ENCODE peak calls at places on chromosome 13, in seven cellular contexts. One of them, this sample, is unnamed.

GRCh38 chr13:75460644-75461043 is 21.3 kb downstream of the TBC1D4 start:
- DNase-seq in psoas muscle: no peak
- DNase-seq in left lung: no peak
- DNase-seq in mucosa of descending colon: no peak
- DNase-seq in mesothelial cell of epicardium: no peak
- DNase-seq in lower lobe of right lung: no peak
- DNase-seq in fibroblast of the aortic adventitia: no peak
- DNase-seq in this sample: no peak

GRCh38 chr13:72696590-72696989 is 30.8 kb downstream of the MZT1 start:
- DNase-seq in lower lobe of right lung: no peak
- DNase-seq in mesothelial cell of epicardium: no peak
- DNase-seq in left lung: no peak
- DNase-seq in mucosa of descending colon: no peak
- DNase-seq in psoas muscle: no peak
- DNase-seq in fibroblast of the aortic adventitia: peak; percentile 41
- DNase-seq in this sample: peak; percentile 14

GRCh38 chr13:37752156-37752555 is 117.4 kb downstream of the TRPC4 start:
- DNase-seq in lower lobe of right lung: no peak
- DNase-seq in left lung: no peak
- DNase-seq in mucosa of descending colon: no peak
- DNase-seq in fibroblast of the aortic adventitia: peak; percentile 2
- DNase-seq in mesothelial cell of epicardium: no peak
- DNase-seq in psoas muscle: no peak
- DNase-seq in this sample: no peak

GRCh38 chr13:98938801-98939200 is 39.1 kb downstream of the DOCK9 start:
- DNase-seq in fibroblast of the aortic adventitia: no peak
- DNase-seq in lower lobe of right lung: no peak
- DNase-seq in psoas muscle: no peak
- DNase-seq in mucosa of descending colon: no peak
- DNase-seq in left lung: no peak
- DNase-seq in mesothelial cell of epicardium: no peak
- DNase-seq in this sample: no peak

GRCh38 chr13:41942462-41943094 is 18.3 kb downstream of the VWA8 start:
- DNase-seq in psoas muscle: no peak
- DNase-seq in fibroblast of the aortic adventitia: peak; percentile 69
- DNase-seq in lower lobe of right lung: no peak
- DNase-seq in mesothelial cell of epicardium: no peak
- DNase-seq in mucosa of descending colon: no peak
- DNase-seq in left lung: no peak
- DNase-seq in this sample: peak; percentile 66

GRCh38 chr13:105774739-105775460 is 760.6 kb downstream of the EFNB2 start:
- DNase-seq in psoas muscle: no peak
- DNase-seq in mucosa of descending colon: no peak
- DNase-seq in left lung: no peak
- DNase-seq in fibroblast of the aortic adventitia: no peak
- DNase-seq in mesothelial cell of epicardium: no peak
- DNase-seq in lower lobe of right lung: no peak
- DNase-seq in this sample: peak; percentile 58

GRCh38 chr13:33003458-33004019 is 12.7 kb upstream of the KL start:
- DNase-seq in mesothelial cell of epicardium: no peak
- DNase-seq in left lung: no peak
- DNase-seq in lower lobe of right lung: no peak
- DNase-seq in mucosa of descending colon: no peak
- DNase-seq in psoas muscle: no peak
- DNase-seq in fibroblast of the aortic adventitia: no peak
- DNase-seq in this sample: no peak

GRCh38 chr13:94324409-94325147 is 154.9 kb downstream of the DCT start:
- DNase-seq in left lung: no peak
- DNase-seq in psoas muscle: no peak
- DNase-seq in mucosa of descending colon: no peak
- DNase-seq in fibroblast of the aortic adventitia: no peak
- DNase-seq in mesothelial cell of epicardium: no peak
- DNase-seq in lower lobe of right lung: no peak
- DNase-seq in this sample: peak; percentile 63

GRCh38 chr13:112573710-112574109 is 14.2 kb downstream of the TUBGCP3 start:
- DNase-seq in mesothelial cell of epicardium: no peak
- DNase-seq in lower lobe of right lung: no peak
- DNase-seq in left lung: no peak
- DNase-seq in psoas muscle: no peak
- DNase-seq in mucosa of descending colon: no peak
- DNase-seq in fibroblast of the aortic adventitia: no peak
- DNase-seq in this sample: no peak

GRCh38 chr13:30718661-30719520 is 16.5 kb upstream of the ALOX5AP start:
- DNase-seq in psoas muscle: no peak
- DNase-seq in mesothelial cell of epicardium: no peak
- DNase-seq in mucosa of descending colon: no peak
- DNase-seq in fibroblast of the aortic adventitia: peak; percentile 93
- DNase-seq in lower lobe of right lung: no peak
- DNase-seq in left lung: no peak
- DNase-seq in this sample: peak; percentile 89

GRCh38 chr13:74187564-74187963 is 53.4 kb upstream of the KLF12 start:
- DNase-seq in psoas muscle: no peak
- DNase-seq in fibroblast of the aortic adventitia: no peak
- DNase-seq in lower lobe of right lung: no peak
- DNase-seq in left lung: no peak
- DNase-seq in mesothelial cell of epicardium: no peak
- DNase-seq in mucosa of descending colon: no peak
- DNase-seq in this sample: no peak

GRCh38 chr13:76455960-76456359 is 430.2 kb downstream of the KCTD12 start:
- DNase-seq in left lung: no peak
- DNase-seq in mesothelial cell of epicardium: no peak
- DNase-seq in lower lobe of right lung: no peak
- DNase-seq in mucosa of descending colon: no peak
- DNase-seq in psoas muscle: no peak
- DNase-seq in fibroblast of the aortic adventitia: peak; percentile 56
- DNase-seq in this sample: peak; percentile 57

GRCh38 chr13:19713186-19713965 is 69.4 kb downstream of the PSPC1 start:
- DNase-seq in left lung: no peak
- DNase-seq in mucosa of descending colon: no peak
- DNase-seq in psoas muscle: no peak
- DNase-seq in fibroblast of the aortic adventitia: peak; percentile 40
- DNase-seq in lower lobe of right lung: no peak
- DNase-seq in mesothelial cell of epicardium: no peak
- DNase-seq in this sample: peak; percentile 77

GRCh38 chr13:107348931-107349330 is 781.0 kb upstream of the ARGLU1 start:
- DNase-seq in left lung: no peak
- DNase-seq in psoas muscle: no peak
- DNase-seq in lower lobe of right lung: no peak
- DNase-seq in fibroblast of the aortic adventitia: no peak
- DNase-seq in mucosa of descending colon: no peak
- DNase-seq in mesothelial cell of epicardium: no peak
- DNase-seq in this sample: peak; percentile 79

GRCh38 chr13:35741657-35742056 is 265.2 kb upstream of the MAB21L1 start:
- DNase-seq in fibroblast of the aortic adventitia: no peak
- DNase-seq in psoas muscle: no peak
- DNase-seq in left lung: no peak
- DNase-seq in mucosa of descending colon: no peak
- DNase-seq in lower lobe of right lung: no peak
- DNase-seq in mesothelial cell of epicardium: no peak
- DNase-seq in this sample: no peak

GRCh38 chr13:75635101-75635620 is 969 bp upstream of the LMO7 start:
- DNase-seq in mesothelial cell of epicardium: no peak
- DNase-seq in fibroblast of the aortic adventitia: peak; percentile 35
- DNase-seq in left lung: no peak
- DNase-seq in mucosa of descending colon: no peak
- DNase-seq in lower lobe of right lung: no peak
- DNase-seq in psoas muscle: no peak
- DNase-seq in this sample: peak; percentile 47

GRCh38 chr13:97521726-97522125 is 87.8 kb downstream of the RAP2A start:
- DNase-seq in left lung: no peak
- DNase-seq in mesothelial cell of epicardium: no peak
- DNase-seq in psoas muscle: no peak
- DNase-seq in mucosa of descending colon: no peak
- DNase-seq in fibroblast of the aortic adventitia: no peak
- DNase-seq in lower lobe of right lung: no peak
- DNase-seq in this sample: no peak

DNA sequence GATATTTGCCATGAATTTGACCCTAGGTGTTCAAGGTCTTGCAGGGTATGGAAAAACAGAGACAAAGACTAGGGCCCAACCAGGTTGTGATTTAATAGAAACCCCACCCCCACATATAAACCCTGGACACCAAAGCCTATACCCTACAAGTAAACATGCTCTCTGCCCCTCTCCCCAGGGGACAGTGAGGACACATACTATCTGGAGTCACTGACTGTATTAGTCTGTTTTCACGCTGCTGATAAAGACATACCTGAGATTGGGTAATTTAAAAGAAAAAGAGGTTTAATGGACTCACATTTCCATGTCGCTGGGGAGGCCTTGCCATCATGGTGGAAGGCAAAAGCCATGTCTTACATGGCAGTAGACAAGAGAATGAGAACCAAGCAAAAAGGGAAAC is 88.3 kb downstream of the RAP2A start:
- DNase-seq in mucosa of descending colon: no peak
- DNase-seq in fibroblast of the aortic adventitia: no peak
- DNase-seq in psoas muscle: no peak
- DNase-seq in mesothelial cell of epicardium: no peak
- DNase-seq in left lung: no peak
- DNase-seq in lower lobe of right lung: no peak
- DNase-seq in this sample: no peak
- TF ChIP-seq CTCF in mucosa of descending colon: no peak
- TF ChIP-seq CTCF in fibroblast of the aortic adventitia: no peak
- TF ChIP-seq CTCF in psoas muscle: no peak
- TF ChIP-seq CTCF in mesothelial cell of epicardium: no peak
- TF ChIP-seq CTCF in left lung: no peak
- TF ChIP-seq CTCF in lower lobe of right lung: no peak
- TF ChIP-seq CTCF in this sample: no peak

GRCh38 chr13:40550130-40550529 is 116.3 kb downstream of the FOXO1 start:
- DNase-seq in fibroblast of the aortic adventitia: no peak
- DNase-seq in mesothelial cell of epicardium: no peak
- DNase-seq in left lung: no peak
- DNase-seq in mucosa of descending colon: no peak
- DNase-seq in lower lobe of right lung: no peak
- DNase-seq in psoas muscle: no peak
- DNase-seq in this sample: peak; percentile 49

GRCh38 chr13:40549500-40550094 is 116.8 kb downstream of the FOXO1 start:
- DNase-seq in fibroblast of the aortic adventitia: peak; percentile 91
- DNase-seq in mesothelial cell of epicardium: no peak
- DNase-seq in mucosa of descending colon: no peak
- DNase-seq in left lung: no peak
- DNase-seq in lower lobe of right lung: no peak
- DNase-seq in psoas muscle: peak; percentile 70
- DNase-seq in this sample: no peak

GRCh38 chr13:40552895-40553294 is 113.5 kb downstream of the FOXO1 start:
- DNase-seq in mucosa of descending colon: no peak
- DNase-seq in fibroblast of the aortic adventitia: no peak
- DNase-seq in lower lobe of right lung: no peak
- DNase-seq in mesothelial cell of epicardium: no peak
- DNase-seq in psoas muscle: no peak
- DNase-seq in left lung: no peak
- DNase-seq in this sample: no peak

GRCh38 chr13:40546047-40546446 is 120.4 kb downstream of the FOXO1 start:
- DNase-seq in fibroblast of the aortic adventitia: no peak
- DNase-seq in lower lobe of right lung: no peak
- DNase-seq in left lung: no peak
- DNase-seq in mesothelial cell of epicardium: no peak
- DNase-seq in psoas muscle: no peak
- DNase-seq in mucosa of descending colon: no peak
- DNase-seq in this sample: no peak

GRCh38 chr13:40547545-40548322 is 118.7 kb downstream of the FOXO1 start:
- DNase-seq in mucosa of descending colon: no peak
- DNase-seq in psoas muscle: no peak
- DNase-seq in lower lobe of right lung: no peak
- DNase-seq in fibroblast of the aortic adventitia: no peak
- DNase-seq in mesothelial cell of epicardium: no peak
- DNase-seq in left lung: no peak
- DNase-seq in this sample: no peak
- TF ChIP-seq CTCF in mucosa of descending colon: no peak
- TF ChIP-seq CTCF in psoas muscle: no peak
- TF ChIP-seq CTCF in lower lobe of right lung: no peak
- TF ChIP-seq CTCF in fibroblast of the aortic adventitia: no peak
- TF ChIP-seq CTCF in mesothelial cell of epicardium: no peak
- TF ChIP-seq CTCF in left lung: no peak
- TF ChIP-seq CTCF in this sample: no peak

DNA sequence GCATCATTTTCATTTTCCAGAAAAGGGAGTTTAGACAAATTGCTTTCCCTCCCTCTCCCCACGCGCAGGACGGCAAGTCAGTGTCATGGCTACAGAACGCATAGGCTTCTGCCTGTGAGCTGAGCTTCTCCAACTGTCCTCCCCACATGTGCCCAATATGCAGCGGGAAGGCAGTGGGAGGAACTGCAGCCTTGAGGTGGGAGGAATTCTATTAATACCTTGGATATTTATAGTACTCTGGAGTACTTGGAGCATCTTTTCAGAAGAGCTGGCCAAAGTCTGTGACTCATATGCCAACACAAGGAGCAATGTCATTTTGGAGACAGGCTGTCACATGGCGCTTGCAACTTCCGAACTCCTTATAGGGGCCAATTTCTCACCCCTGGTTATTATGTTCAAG is 245.1 kb upstream of the SERP2 start:
- DNase-seq in mesothelial cell of epicardium: no peak
- DNase-seq in fibroblast of the aortic adventitia: peak; percentile 21
- DNase-seq in left lung: no peak
- DNase-seq in psoas muscle: peak; percentile 43
- DNase-seq in lower lobe of right lung: no peak
- DNase-seq in mucosa of descending colon: no peak
- DNase-seq in this sample: no peak
- TF ChIP-seq CTCF in mesothelial cell of epicardium: no peak
- TF ChIP-seq CTCF in fibroblast of the aortic adventitia: peak; percentile 3
- TF ChIP-seq CTCF in left lung: no peak
- TF ChIP-seq CTCF in psoas muscle: peak; percentile 31
- TF ChIP-seq CTCF in lower lobe of right lung: no peak
- TF ChIP-seq CTCF in mucosa of descending colon: no peak
- TF ChIP-seq CTCF in this sample: no peak

GRCh38 chr13:53198699-53199098 is 170.1 kb downstream of the OLFM4 start:
- DNase-seq in left lung: no peak
- DNase-seq in mesothelial cell of epicardium: no peak
- DNase-seq in psoas muscle: no peak
- DNase-seq in mucosa of descending colon: no peak
- DNase-seq in fibroblast of the aortic adventitia: no peak
- DNase-seq in lower lobe of right lung: no peak
- DNase-seq in this sample: no peak

GRCh38 chr13:53200075-53200474 is 171.5 kb downstream of the OLFM4 start:
- DNase-seq in mesothelial cell of epicardium: no peak
- DNase-seq in mucosa of descending colon: peak; percentile 46
- DNase-seq in left lung: peak; percentile 65
- DNase-seq in psoas muscle: no peak
- DNase-seq in lower lobe of right lung: no peak
- DNase-seq in fibroblast of the aortic adventitia: no peak
- DNase-seq in this sample: no peak

GRCh38 chr13:53200498-53201453 is 172.2 kb downstream of the OLFM4 start:
- DNase-seq in mesothelial cell of epicardium: peak; percentile 69
- DNase-seq in fibroblast of the aortic adventitia: no peak
- DNase-seq in left lung: peak; percentile 78
- DNase-seq in mucosa of descending colon: peak; percentile 52
- DNase-seq in psoas muscle: peak; percentile 41
- DNase-seq in lower lobe of right lung: peak; percentile 61
- DNase-seq in this sample: peak; percentile 0

GRCh38 chr13:53197424-53197823 is 168.8 kb downstream of the OLFM4 start:
- DNase-seq in left lung: no peak
- DNase-seq in fibroblast of the aortic adventitia: no peak
- DNase-seq in lower lobe of right lung: no peak
- DNase-seq in mesothelial cell of epicardium: no peak
- DNase-seq in mucosa of descending colon: no peak
- DNase-seq in psoas muscle: no peak
- DNase-seq in this sample: no peak

DNA sequence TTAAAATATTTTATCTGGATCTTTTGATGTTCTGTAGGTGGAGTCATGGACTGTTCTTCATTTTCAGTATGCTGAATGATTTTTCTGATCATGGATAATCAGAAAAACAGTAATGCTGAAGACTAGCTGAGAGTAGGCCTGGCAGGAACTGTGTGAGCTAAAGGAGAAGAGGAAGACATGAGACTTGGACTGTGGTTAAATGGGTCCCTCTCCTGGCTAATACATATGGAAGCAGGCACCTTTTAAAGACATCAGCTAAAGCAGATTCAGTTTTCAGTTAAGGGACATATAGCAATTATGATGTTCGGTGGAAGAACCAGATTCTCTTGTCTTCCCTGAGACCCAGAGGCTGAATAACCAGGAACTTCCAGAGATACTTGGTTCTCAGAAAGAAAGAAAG is 169.4 kb downstream of the OLFM4 start:
- DNase-seq in mesothelial cell of epicardium: no peak
- DNase-seq in psoas muscle: no peak
- DNase-seq in mucosa of descending colon: no peak
- DNase-seq in left lung: no peak
- DNase-seq in fibroblast of the aortic adventitia: no peak
- DNase-seq in lower lobe of right lung: no peak
- DNase-seq in this sample: no peak
- TF ChIP-seq CTCF in mesothelial cell of epicardium: no peak
- TF ChIP-seq CTCF in psoas muscle: no peak
- TF ChIP-seq CTCF in mucosa of descending colon: no peak
- TF ChIP-seq CTCF in left lung: no peak
- TF ChIP-seq CTCF in fibroblast of the aortic adventitia: no peak
- TF ChIP-seq CTCF in lower lobe of right lung: no peak
- TF ChIP-seq CTCF in this sample: no peak

This sample was measured in fibroblast of villous mesenchyme.